ENCODE peak calls at places on chromosome 14, in four cellular contexts. One of them, this sample, is unnamed. For H3K4me1 and H3K9me3, the result is how much of the 10 kb centered on the place peaks cover.

GRCh38 chr14:103378042-103378854 is 7.0 kb upstream of the MARK3 start:
- DNase-seq in PC-9: no peak
- DNase-seq in A549: no peak
- DNase-seq in cardiac muscle cell: no peak
- DNase-seq in this sample: no peak

GRCh38 chr14:50109342-50109741 is 7.0 kb downstream of the VCPKMT start:
- DNase-seq in cardiac muscle cell: peak
- DNase-seq in A549: no peak
- DNase-seq in PC-9: no peak
- DNase-seq in this sample: no peak

GRCh38 chr14:76456200-76456599 is 80.3 kb downstream of the ESRRB start:
- DNase-seq in PC-9: peak
- DNase-seq in cardiac muscle cell: peak
- DNase-seq in A549: peak
- DNase-seq in this sample: peak

GRCh38 chr14:43937001-43937400 is 570.1 kb downstream of the FSCB start:
- DNase-seq in PC-9: no peak
- DNase-seq in A549: no peak
- DNase-seq in cardiac muscle cell: no peak
- DNase-seq in this sample: no peak

GRCh38 chr14:53619625-53620324 is 336.9 kb downstream of the BMP4 start:
- DNase-seq in PC-9: no peak
- DNase-seq in A549: no peak
- DNase-seq in cardiac muscle cell: no peak
- DNase-seq in this sample: no peak

GRCh38 chr14:69917287-69917686 is 38.1 kb downstream of the SMOC1 start:
- DNase-seq in cardiac muscle cell: no peak
- DNase-seq in A549: no peak
- DNase-seq in PC-9: no peak
- DNase-seq in this sample: no peak

GRCh38 chr14:31206536-31207286 is 882 bp downstream of the HECTD1 start:
- DNase-seq in A549: no peak
- DNase-seq in cardiac muscle cell: peak
- DNase-seq in PC-9: peak
- DNase-seq in this sample: peak

GRCh38 chr14:23375527-23376251 is 1.2 kb upstream of the CMTM5 start:
- DNase-seq in PC-9: no peak
- DNase-seq in cardiac muscle cell: peak
- DNase-seq in A549: no peak
- DNase-seq in this sample: no peak

GRCh38 chr14:68937790-68938514 is 41.1 kb downstream of the ACTN1 start:
- DNase-seq in A549: no peak
- DNase-seq in PC-9: peak
- DNase-seq in cardiac muscle cell: peak
- DNase-seq in this sample: peak

GRCh38 chr14:69643430-69644200 is 32.2 kb downstream of the SUSD6 start:
- DNase-seq in PC-9: peak
- DNase-seq in cardiac muscle cell: no peak
- DNase-seq in A549: peak
- DNase-seq in this sample: no peak

GRCh38 chr14:34496679-34497513 is 34.9 kb upstream of the SPTSSA start:
- DNase-seq in cardiac muscle cell: no peak
- DNase-seq in A549: peak
- DNase-seq in PC-9: peak
- DNase-seq in this sample: no peak

GRCh38 chr14:63287661-63288483 is 30.9 kb downstream of the GPHB5 start:
- DNase-seq in A549: no peak
- DNase-seq in PC-9: no peak
- DNase-seq in cardiac muscle cell: no peak
- DNase-seq in this sample: no peak

GRCh38 chr14:83575301-83575700 is 1954.6 kb upstream of the FLRT2 start:
- DNase-seq in PC-9: no peak
- DNase-seq in cardiac muscle cell: no peak
- DNase-seq in A549: no peak
- DNase-seq in this sample: no peak

GRCh38 chr14:93075891-93076290 is 39.8 kb downstream of the ITPK1 start:
- DNase-seq in A549: no peak
- DNase-seq in PC-9: no peak
- DNase-seq in cardiac muscle cell: no peak
- DNase-seq in this sample: no peak

GRCh38 chr14:100902792-100903191 is 730 bp downstream of the RTL1 start:
- DNase-seq in PC-9: no peak
- DNase-seq in A549: no peak
- DNase-seq in cardiac muscle cell: peak
- DNase-seq in this sample: no peak

GRCh38 chr14:100903672-100904185 is at the start of gene RTL1:
- DNase-seq in cardiac muscle cell: no peak
- DNase-seq in A549: no peak
- DNase-seq in PC-9: no peak
- DNase-seq in this sample: no peak

GRCh38 chr14:100906420-100906819 is 2.9 kb upstream of the RTL1 start:
- DNase-seq in A549: no peak
- DNase-seq in cardiac muscle cell: peak
- DNase-seq in PC-9: no peak
- DNase-seq in this sample: no peak

GRCh38 chr14:100905166-100905565 is 1.6 kb upstream of the RTL1 start:
- DNase-seq in PC-9: no peak
- DNase-seq in cardiac muscle cell: no peak
- DNase-seq in A549: no peak
- DNase-seq in this sample: no peak

GRCh38 chr14:100904307-100905019 is 941 bp upstream of the RTL1 start:
- DNase-seq in PC-9: no peak
- DNase-seq in A549: no peak
- DNase-seq in cardiac muscle cell: peak
- DNase-seq in this sample: no peak
- H3K4me1 ChIP-seq in PC-9: under half
- H3K4me1 ChIP-seq in A549: under half
- H3K4me1 ChIP-seq in cardiac muscle cell: under half
- H3K4me1 ChIP-seq in this sample: under half

DNA sequence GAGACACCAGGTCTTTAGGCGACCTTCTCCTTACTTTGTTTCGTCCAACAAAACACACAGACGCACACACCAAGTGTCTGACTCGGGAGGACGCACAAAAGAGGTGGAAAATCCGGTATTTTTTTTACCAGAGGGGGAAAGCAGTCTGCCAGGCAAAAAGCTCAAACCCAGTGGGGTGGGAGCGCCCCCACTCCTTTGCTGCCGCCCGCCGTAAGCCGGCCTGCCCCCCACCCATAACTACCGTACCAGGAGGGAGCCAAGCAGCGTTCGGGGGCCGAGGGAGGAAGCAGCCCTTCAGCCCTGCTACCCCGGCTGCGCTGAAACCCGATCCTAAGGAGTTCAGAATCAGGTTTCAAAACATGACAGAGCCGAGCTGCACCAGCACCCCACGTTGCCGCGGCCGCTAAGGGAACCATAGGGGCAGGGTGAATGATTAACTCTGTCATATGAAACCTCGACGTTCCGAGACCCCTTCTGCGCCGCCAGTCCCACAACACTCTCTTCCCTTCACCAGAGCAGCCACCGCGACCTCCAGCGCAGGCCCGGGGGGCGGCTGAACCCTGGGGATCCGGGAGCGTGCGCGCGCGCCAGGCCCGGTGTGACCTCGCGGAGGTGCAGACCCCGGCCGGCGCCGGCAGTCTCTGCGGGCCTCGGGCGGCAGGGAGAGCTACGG is 1.9 kb downstream of the SIX4 start:
- DNase-seq in A549: peak
- DNase-seq in cardiac muscle cell: peak
- DNase-seq in PC-9: peak
- DNase-seq in this sample: peak
- H3K27ac ChIP-seq in A549: peak
- H3K27ac ChIP-seq in cardiac muscle cell: peak
- H3K27ac ChIP-seq in PC-9: peak
- H3K27ac ChIP-seq in this sample: no peak

GRCh38 chr14:32633930-32634329 is 304.7 kb upstream of the NPAS3 start:
- DNase-seq in cardiac muscle cell: no peak
- DNase-seq in A549: no peak
- DNase-seq in PC-9: no peak
- DNase-seq in this sample: no peak
- H3K9me3 ChIP-seq in cardiac muscle cell: under half
- H3K9me3 ChIP-seq in A549: under half
- H3K9me3 ChIP-seq in PC-9: under half
- H3K9me3 ChIP-seq in this sample: under half

GRCh38 chr14:38070213-38070612 is 137.5 kb upstream of the SSTR1 start:
- DNase-seq in cardiac muscle cell: no peak
- DNase-seq in A549: no peak
- DNase-seq in PC-9: no peak
- DNase-seq in this sample: no peak
- H3K4me1 ChIP-seq in cardiac muscle cell: under half
- H3K4me1 ChIP-seq in A549: under half
- H3K4me1 ChIP-seq in PC-9: under half
- H3K4me1 ChIP-seq in this sample: under half

DNA sequence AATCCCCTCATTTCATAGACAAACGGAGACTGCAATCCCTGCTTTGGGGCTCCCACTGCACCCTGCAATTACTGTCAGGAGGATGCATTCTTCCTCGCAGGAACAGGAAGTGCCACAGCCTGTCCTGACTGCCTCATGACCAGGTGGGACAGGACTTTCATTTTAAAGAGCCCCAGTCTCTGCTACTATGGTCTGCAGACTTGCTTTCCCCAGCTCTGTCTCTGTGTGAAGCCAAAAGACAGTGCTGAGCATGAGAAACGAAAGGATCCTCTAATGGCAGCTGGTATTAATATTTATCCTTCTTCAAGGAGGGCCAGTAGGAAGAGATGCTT is 60.0 kb upstream of the PNMA1 start:
- DNase-seq in cardiac muscle cell: no peak
- DNase-seq in A549: no peak
- DNase-seq in PC-9: no peak
- DNase-seq in this sample: no peak
- H3K27ac ChIP-seq in cardiac muscle cell: no peak
- H3K27ac ChIP-seq in A549: no peak
- H3K27ac ChIP-seq in PC-9: no peak
- H3K27ac ChIP-seq in this sample: peak

GRCh38 chr14:79951572-79951971 is 259.7 kb downstream of the DIO2 start:
- DNase-seq in A549: no peak
- DNase-seq in cardiac muscle cell: no peak
- DNase-seq in PC-9: no peak
- DNase-seq in this sample: no peak
- H3K9me3 ChIP-seq in A549: under half
- H3K9me3 ChIP-seq in cardiac muscle cell: under half
- H3K9me3 ChIP-seq in PC-9: under half
- H3K9me3 ChIP-seq in this sample: under half

GRCh38 chr14:54708161-54708560 is 141.2 kb downstream of the SAMD4A start:
- DNase-seq in cardiac muscle cell: no peak
- DNase-seq in PC-9: no peak
- DNase-seq in A549: no peak
- DNase-seq in this sample: no peak
- H3K4me1 ChIP-seq in cardiac muscle cell: under half
- H3K4me1 ChIP-seq in PC-9: under half
- H3K4me1 ChIP-seq in A549: under half
- H3K4me1 ChIP-seq in this sample: under half

DNA sequence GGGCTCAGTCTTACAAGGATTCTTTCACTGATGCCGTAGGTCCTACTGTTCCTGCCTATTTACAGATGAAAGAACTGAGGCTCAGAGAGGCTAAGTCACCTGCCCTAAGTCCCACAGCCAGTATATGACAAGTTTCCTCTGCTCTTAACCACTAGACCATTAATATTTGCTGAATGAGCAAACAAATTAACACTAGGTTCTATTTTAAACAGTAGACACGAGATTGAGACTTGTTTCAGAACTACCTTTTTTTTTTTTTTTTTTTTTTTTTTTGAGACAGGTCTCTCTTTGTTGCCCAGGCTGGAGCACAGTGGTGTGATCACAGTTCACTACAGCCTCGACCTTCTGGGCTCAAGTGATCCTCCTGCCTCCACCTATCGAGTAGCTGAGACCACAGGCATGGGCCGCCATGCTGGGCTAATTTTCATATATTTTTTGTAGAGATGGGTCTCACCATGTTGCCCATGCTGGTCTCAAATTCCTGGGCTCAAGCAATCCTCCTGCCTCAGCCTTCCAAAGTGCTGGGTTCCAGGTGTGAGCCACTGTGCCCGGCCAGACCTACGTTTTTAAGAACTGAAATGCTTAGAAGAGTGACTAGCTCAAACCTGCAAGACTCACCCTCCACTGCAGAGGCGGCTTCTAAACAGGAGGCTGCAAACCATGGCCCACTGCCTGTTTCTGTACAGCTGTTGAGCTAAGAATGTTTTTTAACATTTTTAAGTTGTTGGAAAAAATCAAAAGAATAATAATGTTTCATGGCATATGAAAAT is 12.9 kb downstream of the SYNE3 start:
- DNase-seq in PC-9: no peak
- DNase-seq in A549: no peak
- DNase-seq in cardiac muscle cell: no peak
- DNase-seq in this sample: no peak
- H3K27ac ChIP-seq in PC-9: no peak
- H3K27ac ChIP-seq in A549: no peak
- H3K27ac ChIP-seq in cardiac muscle cell: no peak
- H3K27ac ChIP-seq in this sample: no peak

GRCh38 chr14:57610631-57611030 is 117.0 kb upstream of the CCDC198 start:
- DNase-seq in PC-9: no peak
- DNase-seq in cardiac muscle cell: no peak
- DNase-seq in A549: no peak
- DNase-seq in this sample: no peak

GRCh38 chr14:57617510-57617909 is 123.9 kb upstream of the CCDC198 start:
- DNase-seq in A549: no peak
- DNase-seq in cardiac muscle cell: peak
- DNase-seq in PC-9: no peak
- DNase-seq in this sample: no peak

GRCh38 chr14:57609313-57609712 is 115.7 kb upstream of the CCDC198 start:
- DNase-seq in A549: no peak
- DNase-seq in cardiac muscle cell: no peak
- DNase-seq in PC-9: no peak
- DNase-seq in this sample: no peak

DNA sequence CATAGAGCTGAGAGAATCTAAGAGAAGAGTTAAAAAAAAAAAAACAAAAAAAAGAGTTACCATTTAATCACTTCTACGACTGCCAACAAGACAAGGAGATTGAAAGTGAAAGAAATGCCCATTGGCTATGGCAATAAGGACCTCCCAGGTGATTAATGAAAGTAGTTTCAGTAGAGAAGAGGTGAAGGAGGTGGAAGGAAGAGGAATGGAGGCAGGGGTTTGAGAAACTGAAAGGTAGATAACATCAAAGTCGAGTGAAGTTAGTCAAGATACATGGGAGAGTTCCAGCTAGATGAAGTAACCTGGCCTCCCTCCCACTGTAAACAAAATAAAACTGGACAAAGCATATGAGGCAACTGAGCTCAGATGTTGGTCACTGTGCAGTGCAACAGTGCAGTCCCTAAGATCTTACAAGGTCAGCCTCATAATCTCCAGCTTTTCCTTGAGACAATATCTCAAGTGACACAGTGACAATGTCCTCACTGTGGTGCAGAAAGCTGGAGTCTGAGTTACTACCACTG is 118.0 kb upstream of the CCDC198 start:
- DNase-seq in A549: no peak
- DNase-seq in PC-9: no peak
- DNase-seq in cardiac muscle cell: no peak
- DNase-seq in this sample: no peak
- H3K9me3 ChIP-seq in A549: under half
- H3K9me3 ChIP-seq in PC-9: under half
- H3K9me3 ChIP-seq in cardiac muscle cell: under half
- H3K9me3 ChIP-seq in this sample: under half

GRCh38 chr14:61553730-61554641 is 141.3 kb upstream of the HIF1A start:
- DNase-seq in cardiac muscle cell: no peak
- DNase-seq in A549: peak
- DNase-seq in PC-9: peak
- DNase-seq in this sample: no peak
- H3K4me1 ChIP-seq in cardiac muscle cell: under half
- H3K4me1 ChIP-seq in A549: half or more
- H3K4me1 ChIP-seq in PC-9: half or more
- H3K4me1 ChIP-seq in this sample: under half

This sample was measured in naive thymus-derived CD4-positive, alpha-beta T cell.